ENCODE peak calls at places on chromosomes 16 and 17, in nine cellular contexts. O is ovary, H is HepG2, R is SK-N-SH, E is transverse colon, C is H1, U is A549, W is stomach, I is suprapubic skin. S is an unnamed sample.
A peak's percentile ranks its signal among the peaks of the same experiment; 100 is the strongest.

GRCh38 chr16:2086136-2086742 is 38.5 kb downstream of the TSC2 start:
- DNase-seq in O (no peak), H (no peak), R (no peak), E (no peak), C (no peak), U (no peak), W (peak; percentile 36), I (no peak), S (no peak)

GRCh38 chr17:72749119-72749572 is 343.3 kb downstream of the SLC39A11 start:
- DNase-seq in O (no peak), H (peak; percentile 85), R (no peak), E (peak; percentile 66), C (no peak), U (no peak), W (no peak), I (no peak), S (no peak)

GRCh38 chr17:44502598-44503079 is 567 bp downstream of the GPATCH8 start:
- DNase-seq in O (no peak), H (no peak), R (no peak), E (no peak), C (no peak), U (peak; percentile 36), W (peak; percentile 26), I (no peak), S (no peak)

GRCh38 chr17:15381707-15382106 is 40.3 kb upstream of the TEKT3 start:
- DNase-seq in O (no peak), H (no peak), R (no peak), E (no peak), C (no peak), U (no peak), W (no peak), I (no peak), S (no peak)

GRCh38 chr17:77376795-77377751 is 236.3 kb downstream of the SEC14L1 start:
- DNase-seq in O (peak; percentile 74), H (peak; percentile 95), R (peak; percentile 91), E (no peak), C (no peak), U (no peak), W (peak; percentile 86), I (peak; percentile 61), S (no peak)

GRCh38 chr16:6048017-6048416 is 950.4 kb upstream of the EEF2KMT start:
- DNase-seq in O (no peak), H (no peak), R (peak; percentile 35), E (no peak), C (no peak), U (no peak), W (no peak), I (no peak), S (no peak)

GRCh38 chr16:27236635-27237228 is 31.8 kb downstream of the NSMCE1 start:
- DNase-seq in O (no peak), H (no peak), R (no peak), E (no peak), C (no peak), U (no peak), W (no peak), I (peak; percentile 19), S (no peak)

GRCh38 chr17:45235071-45236001 is 13.7 kb downstream of the FMNL1 start:
- DNase-seq in O (peak; percentile 37), H (peak; percentile 58), R (peak; percentile 81), E (peak; percentile 83), C (peak; percentile 80), U (peak; percentile 93), W (peak; percentile 83), I (peak; percentile 90), S (peak; percentile 90)

GRCh38 chr16:80015566-80015965 is 415.0 kb upstream of the MAF start:
- DNase-seq in O (no peak), H (no peak), R (no peak), E (no peak), C (no peak), U (no peak), W (no peak), I (no peak), S (no peak)

GRCh38 chr17:30506423-30506822 is 29.2 kb downstream of the GOSR1 start:
- DNase-seq in O (no peak), H (no peak), R (no peak), E (no peak), C (no peak), U (no peak), W (no peak), I (no peak), S (no peak)

GRCh38 chr17:63774141-63774981 is at the start of gene DDX42:
- DNase-seq in O (peak; percentile 45), H (peak; percentile 64), R (peak; percentile 75), E (peak; percentile 94), C (no peak), U (peak; percentile 58), W (peak; percentile 91), I (peak; percentile 94), S (peak; percentile 76)

GRCh38 chr17:44315760-44316731 is 7.6 kb downstream of the RUNDC3A start:
- DNase-seq in O (no peak), H (no peak), R (peak; percentile 28), E (no peak), C (no peak), U (no peak), W (no peak), I (no peak), S (no peak)

DNA sequence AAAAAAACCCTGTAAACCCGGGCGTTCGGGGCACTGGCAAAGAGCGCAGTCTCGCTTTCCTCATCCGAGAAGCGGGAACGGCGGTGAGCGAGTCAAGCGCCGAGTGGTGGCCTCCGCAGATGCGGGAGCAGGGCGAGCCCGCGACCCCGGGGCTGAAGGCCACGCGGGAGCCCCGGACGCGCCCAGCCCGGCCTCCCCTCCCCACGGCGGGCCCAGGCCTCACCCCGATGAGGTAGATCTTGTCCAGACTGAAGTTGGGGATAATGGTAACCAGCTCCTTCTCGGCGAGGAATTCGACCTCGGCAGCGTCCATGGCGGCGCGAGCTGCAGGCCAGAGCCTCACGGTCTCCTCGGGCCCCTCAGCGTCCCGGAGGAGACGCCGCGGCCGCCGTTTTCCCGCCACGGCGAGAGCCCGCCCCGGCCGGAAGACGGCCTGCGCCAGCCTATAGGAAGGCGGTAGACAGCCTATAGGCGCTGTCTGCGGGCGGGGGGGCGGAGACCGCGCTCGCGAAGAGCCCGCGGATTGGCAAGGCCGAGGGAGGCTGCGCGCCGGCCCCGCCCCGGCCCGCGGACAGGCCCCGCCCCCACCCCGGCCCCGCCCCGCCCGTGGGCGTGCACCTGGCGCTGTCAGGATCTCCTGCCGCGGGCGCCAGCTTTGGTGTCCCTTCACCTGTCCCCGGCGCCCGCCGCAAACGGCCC is at the start of gene GINS2:
- DNase-seq in O (peak; percentile 86), H (peak; percentile 87), R (peak; percentile 99), E (peak; percentile 93), C (peak; percentile 60), U (peak; percentile 97), W (peak; percentile 93), I (peak; percentile 88), S (peak; percentile 54)
- H3K27ac ChIP-seq in O (no peak within 1 kb of the TSS), H (peak within 1 kb of the TSS; percentile 63), R (no peak within 1 kb of the TSS), E (peak within 1 kb of the TSS; percentile 40), C (no peak within 1 kb of the TSS), U (peak within 1 kb of the TSS; percentile 84), W (no peak within 1 kb of the TSS), I (no peak within 1 kb of the TSS), S (peak within 1 kb of the TSS; percentile 50)

GRCh38 chr16:10895053-10895946 is 18.3 kb downstream of the CIITA start:
- DNase-seq in O (peak; percentile 41), H (peak; percentile 48), R (no peak), E (peak; percentile 33), C (peak; percentile 38), U (peak; percentile 29), W (no peak), I (no peak), S (peak; percentile 41)

GRCh38 chr16:10889880-10890279 is 12.9 kb downstream of the CIITA start:
- DNase-seq in O (no peak), H (no peak), R (no peak), E (no peak), C (no peak), U (no peak), W (no peak), I (no peak), S (no peak)

GRCh38 chr16:10896723-10897122 is 19.7 kb downstream of the CIITA start:
- DNase-seq in O (no peak), H (no peak), R (no peak), E (no peak), C (no peak), U (no peak), W (no peak), I (no peak), S (no peak)

GRCh38 chr16:10896165-10896564 is 19.2 kb downstream of the CIITA start:
- DNase-seq in O (no peak), H (no peak), R (no peak), E (no peak), C (no peak), U (no peak), W (no peak), I (no peak), S (no peak)

GRCh38 chr16:10892782-10893181 is 15.8 kb downstream of the CIITA start:
- DNase-seq in O (no peak), H (no peak), R (no peak), E (no peak), C (no peak), U (no peak), W (no peak), I (no peak), S (no peak)
- H3K4me1 ChIP-seq in O (no peaks in the 10 kb centered on the region), H (no peaks in the 10 kb centered on the region), R (no peaks in the 10 kb centered on the region), E (no peaks in the 10 kb centered on the region), C (no peaks in the 10 kb centered on the region), U (no peaks in the 10 kb centered on the region), W (no peaks in the 10 kb centered on the region), I (peaks cover 5% of the 10 kb centered on the region), S (peaks cover 19% of the 10 kb centered on the region)

GRCh38 chr16:30740364-30741251 is 7.6 kb upstream of the PHKG2 start:
- DNase-seq in O (peak; percentile 77), H (no peak), R (no peak), E (peak; percentile 92), C (no peak), U (peak; percentile 92), W (peak; percentile 95), I (peak; percentile 93), S (peak; percentile 88)
- TF ChIP-seq EP300 in O (no peak), H (no peak), R (no peak), E (no peak), C (no peak), U (no peak), W (no peak), I (no peak), S (no peak)

GRCh38 chr17:10192500-10192899 is 5.9 kb downstream of the GAS7 start:
- DNase-seq in O (no peak), H (no peak), R (no peak), E (no peak), C (no peak), U (no peak), W (no peak), I (no peak), S (no peak)
- H3K27ac ChIP-seq in O (no peak overlapping the region), H (no peak overlapping the region), R (no peak overlapping the region), E (no peak overlapping the region), C (no peak overlapping the region), U (no peak overlapping the region), W (no peak overlapping the region), I (no peak overlapping the region), S (no peak overlapping the region)

DNA sequence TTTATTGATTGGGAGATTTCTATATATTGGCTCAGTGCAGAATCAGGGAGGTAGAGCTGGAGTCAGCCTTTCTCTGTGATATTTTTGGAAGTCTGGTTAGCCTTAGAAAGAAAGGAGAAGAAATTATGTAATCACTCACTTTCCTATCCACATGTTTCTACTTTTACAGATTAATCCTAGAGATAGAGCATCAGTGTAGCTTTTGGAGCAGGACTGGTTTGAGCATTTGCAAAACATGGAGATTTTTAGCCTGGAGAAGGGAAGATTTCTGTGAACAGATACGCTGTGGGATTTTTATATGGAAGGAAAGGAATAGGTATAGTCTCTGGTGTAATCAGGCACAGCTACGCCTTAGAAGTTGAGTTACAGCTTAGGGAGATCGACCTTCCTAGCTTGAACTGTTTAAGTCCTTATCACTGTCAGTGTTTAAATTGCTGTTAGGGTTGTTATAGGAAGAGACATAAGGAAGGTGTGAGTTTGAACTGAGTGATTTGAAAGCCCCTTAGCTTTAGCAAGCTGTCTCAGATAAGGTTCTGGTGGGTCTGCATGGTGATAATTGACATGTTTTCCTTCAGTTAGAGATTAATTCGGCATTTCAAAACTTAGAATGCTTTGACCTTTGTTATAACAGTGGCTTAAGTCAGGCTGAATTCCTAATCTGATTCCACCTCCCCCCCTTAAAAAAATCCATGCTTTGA is 20.5 kb downstream of the METTL9 start:
- DNase-seq in O (no peak), H (no peak), R (peak; percentile 42), E (no peak), C (no peak), U (no peak), W (no peak), I (no peak), S (no peak)
- H3K4me1 ChIP-seq in O (no peaks in the 10 kb centered on the region), H (peaks cover 3% of the 10 kb centered on the region), R (peaks cover 5% of the 10 kb centered on the region), E (peaks cover 9% of the 10 kb centered on the region), C (no peaks in the 10 kb centered on the region), U (peaks cover 3% of the 10 kb centered on the region), W (no peaks in the 10 kb centered on the region), I (peaks cover 6% of the 10 kb centered on the region), S (peaks cover 15% of the 10 kb centered on the region)

S was measured in tibial nerve.